ENCODE peak calls at places on chromosomes 7 and 10, in seven cellular contexts. W, Y, E, H, S, D and V are unnamed samples.

GRCh38 chr10:11478807-11479206 is 132.6 kb downstream of the USP6NL start:
- DNase-seq in W (no peak), Y (no peak), E (no peak), H (no peak), S (no peak), D (no peak), V (no peak)

GRCh38 chr7:150406311-150406564 is 27.1 kb downstream of the ZNF775 start:
- DNase-seq in W (no peak), Y (no peak), E (no peak), H (no peak), S (no peak), D (no peak), V (no peak)

GRCh38 chr7:95469187-95469586 is 16.6 kb upstream of the ASB4 start:
- DNase-seq in W (no peak), Y (no peak), E (no peak), H (no peak), S (no peak), D (no peak), V (no peak)

GRCh38 chr10:36725581-36726520 is 399.5 kb upstream of the ANKRD30A start:
- DNase-seq in W (peak), Y (no peak), E (peak), H (no peak), S (peak), D (peak), V (peak)

GRCh38 chr7:42593860-42594259 is 318.0 kb downstream of the C7orf25 start:
- DNase-seq in W (no peak), Y (no peak), E (no peak), H (no peak), S (no peak), D (no peak), V (no peak)

GRCh38 chr10:58781873-58782488 is 269.3 kb downstream of the BICC1 start:
- DNase-seq in W (peak), Y (no peak), E (peak), H (no peak), S (peak), D (peak), V (peak)

GRCh38 chr7:37354661-37355131 is 94.0 kb downstream of the ELMO1 start:
- DNase-seq in W (peak), Y (no peak), E (no peak), H (no peak), S (no peak), D (no peak), V (no peak)

GRCh38 chr7:87219545-87220025 is at the start of gene TMEM243:
- DNase-seq in W (peak), Y (peak), E (peak), H (peak), S (peak), D (peak), V (peak)